ENCODE peak calls at places on chromosome 21, in four cellular contexts. One of them, this sample, is unnamed.

GRCh38 chr21:45698493-45698947 is 55.0 kb downstream of the PCBP3 start:
- DNase-seq in heart left ventricle: peak; percentile 27
- DNase-seq in choroid plexus epithelial cell: peak; percentile 97
- DNase-seq in pancreas: no peak
- DNase-seq in this sample: peak; percentile 71

GRCh38 chr21:44065428-44065827 is 41.8 kb upstream of the PWP2 start:
- DNase-seq in pancreas: no peak
- DNase-seq in heart left ventricle: no peak
- DNase-seq in choroid plexus epithelial cell: peak; percentile 60
- DNase-seq in this sample: peak; percentile 17

GRCh38 chr21:39094087-39094785 is 89.0 kb downstream of the PSMG1 start:
- DNase-seq in pancreas: no peak
- DNase-seq in heart left ventricle: no peak
- DNase-seq in choroid plexus epithelial cell: no peak
- DNase-seq in this sample: no peak

GRCh38 chr21:45525153-45525909 is 16.9 kb downstream of the SLC19A1 start:
- DNase-seq in pancreas: peak; percentile 55
- DNase-seq in choroid plexus epithelial cell: peak; percentile 7
- DNase-seq in heart left ventricle: peak; percentile 51
- DNase-seq in this sample: no peak

GRCh38 chr21:17139696-17140095 is 373.1 kb upstream of the CXADR start:
- DNase-seq in heart left ventricle: no peak
- DNase-seq in pancreas: no peak
- DNase-seq in choroid plexus epithelial cell: peak; percentile 33
- DNase-seq in this sample: peak; percentile 8

GRCh38 chr21:15966651-15967050 is 236.9 kb downstream of the USP25 start:
- DNase-seq in heart left ventricle: no peak
- DNase-seq in choroid plexus epithelial cell: no peak
- DNase-seq in pancreas: no peak
- DNase-seq in this sample: no peak

GRCh38 chr21:14356771-14357170 is 26.2 kb downstream of the HSPA13 start:
- DNase-seq in choroid plexus epithelial cell: peak; percentile 16
- DNase-seq in heart left ventricle: no peak
- DNase-seq in pancreas: no peak
- DNase-seq in this sample: peak; percentile 89

GRCh38 chr21:43893536-43894205 is 28.6 kb downstream of the AGPAT3 start:
- DNase-seq in choroid plexus epithelial cell: no peak
- DNase-seq in pancreas: no peak
- DNase-seq in heart left ventricle: no peak
- DNase-seq in this sample: peak; percentile 37

GRCh38 chr21:46154955-46155513 is 345 bp downstream of the FTCD start:
- DNase-seq in heart left ventricle: peak; percentile 5
- DNase-seq in pancreas: no peak
- DNase-seq in choroid plexus epithelial cell: no peak
- DNase-seq in this sample: no peak

GRCh38 chr21:31961027-31961426 is 88.2 kb downstream of the HUNK start:
- DNase-seq in heart left ventricle: no peak
- DNase-seq in choroid plexus epithelial cell: no peak
- DNase-seq in pancreas: no peak
- DNase-seq in this sample: no peak

GRCh38 chr21:38343691-38344090 is 86.9 kb downstream of the KCNJ15 start:
- DNase-seq in choroid plexus epithelial cell: peak; percentile 17
- DNase-seq in heart left ventricle: no peak
- DNase-seq in pancreas: peak; percentile 75
- DNase-seq in this sample: peak; percentile 77

GRCh38 chr21:44547656-44548331 is 3.5 kb downstream of the KRTAP10-2 start:
- DNase-seq in choroid plexus epithelial cell: no peak
- DNase-seq in heart left ventricle: no peak
- DNase-seq in pancreas: no peak
- DNase-seq in this sample: no peak

GRCh38 chr21:31326478-31327247 is 17.4 kb downstream of the TIAM1 start:
- DNase-seq in choroid plexus epithelial cell: no peak
- DNase-seq in pancreas: no peak
- DNase-seq in heart left ventricle: no peak
- DNase-seq in this sample: no peak

GRCh38 chr21:46083271-46084040 is 14.5 kb upstream of the COL6A2 start:
- DNase-seq in heart left ventricle: no peak
- DNase-seq in pancreas: no peak
- DNase-seq in choroid plexus epithelial cell: no peak
- DNase-seq in this sample: no peak

GRCh38 chr21:31204801-31205200 is 139.3 kb downstream of the TIAM1 start:
- DNase-seq in pancreas: no peak
- DNase-seq in choroid plexus epithelial cell: no peak
- DNase-seq in heart left ventricle: no peak
- DNase-seq in this sample: no peak

GRCh38 chr21:29300547-29301138 is 1.9 kb downstream of the BACH1 start:
- DNase-seq in heart left ventricle: no peak
- DNase-seq in pancreas: no peak
- DNase-seq in choroid plexus epithelial cell: peak; percentile 75
- DNase-seq in this sample: no peak

GRCh38 chr21:18155508-18156193 is 89.0 kb upstream of the CHODL start:
- DNase-seq in choroid plexus epithelial cell: peak; percentile 63
- DNase-seq in pancreas: no peak
- DNase-seq in heart left ventricle: no peak
- DNase-seq in this sample: no peak

GRCh38 chr21:22319435-22319834 is 1321.2 kb downstream of the NCAM2 start:
- DNase-seq in pancreas: no peak
- DNase-seq in choroid plexus epithelial cell: no peak
- DNase-seq in heart left ventricle: no peak
- DNase-seq in this sample: no peak

GRCh38 chr21:14548751-14549150 is 2.6 kb upstream of the SAMSN1 start:
- DNase-seq in heart left ventricle: no peak
- DNase-seq in pancreas: no peak
- DNase-seq in choroid plexus epithelial cell: peak; percentile 79
- DNase-seq in this sample: peak; percentile 58

GRCh38 chr21:17786219-17787181 is 32.7 kb downstream of the C21orf91 start:
- DNase-seq in choroid plexus epithelial cell: no peak
- DNase-seq in heart left ventricle: no peak
- DNase-seq in pancreas: no peak
- DNase-seq in this sample: no peak

GRCh38 chr21:38817371-38818335 is 11.9 kb downstream of the ETS2 start:
- DNase-seq in choroid plexus epithelial cell: peak; percentile 89
- DNase-seq in pancreas: no peak
- DNase-seq in heart left ventricle: no peak
- DNase-seq in this sample: peak; percentile 81

GRCh38 chr21:17828223-17828622 is 9.1 kb upstream of the C21orf91 start:
- DNase-seq in pancreas: no peak
- DNase-seq in choroid plexus epithelial cell: peak; percentile 73
- DNase-seq in heart left ventricle: no peak
- DNase-seq in this sample: peak; percentile 57

GRCh38 chr21:17900281-17900989 is 81.3 kb upstream of the C21orf91 start:
- DNase-seq in heart left ventricle: peak; percentile 28
- DNase-seq in choroid plexus epithelial cell: no peak
- DNase-seq in pancreas: no peak
- DNase-seq in this sample: no peak

GRCh38 chr21:16709866-16710550 is 802.8 kb upstream of the CXADR start:
- DNase-seq in choroid plexus epithelial cell: peak; percentile 72
- DNase-seq in pancreas: no peak
- DNase-seq in heart left ventricle: no peak
- DNase-seq in this sample: no peak

GRCh38 chr21:45226540-45227326 is 61.0 kb downstream of the POFUT2 start:
- DNase-seq in heart left ventricle: no peak
- DNase-seq in pancreas: no peak
- DNase-seq in choroid plexus epithelial cell: no peak
- DNase-seq in this sample: peak; percentile 3

GRCh38 chr21:43809346-43809799 is 20.0 kb downstream of the RRP1 start:
- DNase-seq in heart left ventricle: no peak
- DNase-seq in choroid plexus epithelial cell: no peak
- DNase-seq in pancreas: no peak
- DNase-seq in this sample: no peak

GRCh38 chr21:18443085-18443484 is 39.5 kb upstream of the TMPRSS15 start:
- DNase-seq in pancreas: no peak
- DNase-seq in heart left ventricle: no peak
- DNase-seq in choroid plexus epithelial cell: no peak
- DNase-seq in this sample: no peak

DNA sequence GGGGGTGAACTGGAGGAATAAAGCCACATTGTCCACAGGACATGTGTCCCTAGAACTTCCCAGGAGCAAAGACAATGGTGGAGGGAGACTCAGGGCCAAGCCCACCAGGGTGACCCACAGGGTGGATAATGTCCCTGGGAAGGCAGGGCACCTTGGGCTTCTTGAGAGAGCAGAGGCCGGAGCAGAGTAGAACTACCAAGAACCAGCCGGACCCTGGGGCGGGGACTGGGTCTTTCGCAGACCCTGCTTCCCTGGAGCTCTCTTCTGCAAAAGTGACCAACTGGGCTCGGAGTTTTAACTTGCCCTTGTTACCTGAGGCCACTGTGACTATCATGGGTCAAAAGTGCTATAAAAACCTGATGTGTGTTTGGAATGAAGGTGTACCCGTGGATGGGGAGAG is 875 bp upstream of the FAM3B start:
- DNase-seq in pancreas: no peak
- DNase-seq in heart left ventricle: no peak
- DNase-seq in choroid plexus epithelial cell: no peak
- DNase-seq in this sample: no peak
- H3K4me3 ChIP-seq in pancreas: no peak overlapping the region
- H3K4me3 ChIP-seq in heart left ventricle: no peak overlapping the region
- H3K4me3 ChIP-seq in choroid plexus epithelial cell: no peak overlapping the region
- H3K4me3 ChIP-seq in this sample: no peak overlapping the region

GRCh38 chr21:34907783-34908423 is 141.2 kb downstream of the RUNX1 start:
- DNase-seq in pancreas: no peak
- DNase-seq in heart left ventricle: no peak
- DNase-seq in choroid plexus epithelial cell: no peak
- DNase-seq in this sample: no peak
- H3K4me3 ChIP-seq in pancreas: no peak overlapping the region
- H3K4me3 ChIP-seq in heart left ventricle: no peak overlapping the region
- H3K4me3 ChIP-seq in choroid plexus epithelial cell: no peak overlapping the region
- H3K4me3 ChIP-seq in this sample: no peak overlapping the region

GRCh38 chr21:37224861-37225260 is 42.3 kb downstream of the VPS26C start:
- DNase-seq in pancreas: no peak
- DNase-seq in heart left ventricle: no peak
- DNase-seq in choroid plexus epithelial cell: no peak
- DNase-seq in this sample: no peak

GRCh38 chr21:37219766-37220432 is 47.2 kb downstream of the VPS26C start:
- DNase-seq in pancreas: no peak
- DNase-seq in heart left ventricle: no peak
- DNase-seq in choroid plexus epithelial cell: peak; percentile 19
- DNase-seq in this sample: peak; percentile 13

GRCh38 chr21:37223804-37224345 is 43.3 kb downstream of the VPS26C start:
- DNase-seq in choroid plexus epithelial cell: no peak
- DNase-seq in pancreas: no peak
- DNase-seq in heart left ventricle: no peak
- DNase-seq in this sample: no peak

GRCh38 chr21:37220433-37220980 is 46.6 kb downstream of the VPS26C start:
- DNase-seq in heart left ventricle: no peak
- DNase-seq in choroid plexus epithelial cell: peak; percentile 69
- DNase-seq in pancreas: peak; percentile 19
- DNase-seq in this sample: peak; percentile 19

DNA sequence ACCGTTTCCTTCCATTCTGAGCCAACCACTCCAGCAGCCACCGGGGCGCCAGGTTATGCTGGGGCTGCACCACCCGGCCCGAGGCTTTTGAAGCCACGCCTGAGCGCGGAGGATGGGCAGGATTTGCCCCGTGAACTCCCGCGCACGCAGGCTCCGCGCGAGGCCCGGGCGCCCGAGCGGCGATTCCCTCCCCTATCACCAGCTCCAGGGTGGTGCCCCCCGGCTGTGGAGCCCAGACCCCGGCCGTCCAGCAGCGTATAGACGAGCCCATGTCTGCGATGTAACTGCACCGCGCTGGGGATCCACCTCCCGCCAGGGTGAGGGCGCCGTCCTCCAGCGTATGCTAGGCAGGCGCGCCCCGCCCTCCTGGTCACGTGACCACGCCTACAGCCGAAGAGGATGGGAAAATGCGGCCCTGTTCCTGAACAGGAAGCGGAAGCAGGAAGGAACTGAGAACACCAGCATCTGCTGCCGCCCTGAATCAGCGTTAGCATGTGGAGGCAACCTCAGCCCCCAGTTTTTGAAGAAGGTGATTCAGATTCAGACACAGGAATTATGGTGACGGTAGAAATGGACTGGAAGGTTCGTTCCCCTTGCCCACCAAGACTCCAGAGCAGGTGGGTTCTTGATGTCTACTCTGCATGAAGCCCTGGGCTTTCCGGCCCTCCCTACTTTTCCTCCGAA is 46.0 kb downstream of the VPS26C start:
- DNase-seq in heart left ventricle: peak; percentile 95
- DNase-seq in choroid plexus epithelial cell: peak; percentile 94
- DNase-seq in pancreas: peak; percentile 89
- DNase-seq in this sample: peak; percentile 83
- H3K4me3 ChIP-seq in heart left ventricle: peak overlapping the region; percentile 66
- H3K4me3 ChIP-seq in choroid plexus epithelial cell: peak overlapping the region; percentile 71
- H3K4me3 ChIP-seq in pancreas: peak overlapping the region; percentile 23
- H3K4me3 ChIP-seq in this sample: peak overlapping the region; percentile 50

GRCh38 chr21:42040411-42041180 is 30.4 kb upstream of the ZBTB21 start:
- DNase-seq in choroid plexus epithelial cell: peak; percentile 99
- DNase-seq in heart left ventricle: peak; percentile 46
- DNase-seq in pancreas: no peak
- DNase-seq in this sample: peak; percentile 98
- H3K4me3 ChIP-seq in choroid plexus epithelial cell: no peak overlapping the region
- H3K4me3 ChIP-seq in heart left ventricle: no peak overlapping the region
- H3K4me3 ChIP-seq in pancreas: no peak overlapping the region
- H3K4me3 ChIP-seq in this sample: no peak overlapping the region

GRCh38 chr21:42674351-42674940 is 21.0 kb downstream of the PDE9A start:
- DNase-seq in heart left ventricle: peak; percentile 74
- DNase-seq in pancreas: no peak
- DNase-seq in choroid plexus epithelial cell: no peak
- DNase-seq in this sample: no peak
- H3K4me3 ChIP-seq in heart left ventricle: peak overlapping the region; percentile 31
- H3K4me3 ChIP-seq in pancreas: no peak overlapping the region
- H3K4me3 ChIP-seq in choroid plexus epithelial cell: no peak overlapping the region
- H3K4me3 ChIP-seq in this sample: no peak overlapping the region

DNA sequence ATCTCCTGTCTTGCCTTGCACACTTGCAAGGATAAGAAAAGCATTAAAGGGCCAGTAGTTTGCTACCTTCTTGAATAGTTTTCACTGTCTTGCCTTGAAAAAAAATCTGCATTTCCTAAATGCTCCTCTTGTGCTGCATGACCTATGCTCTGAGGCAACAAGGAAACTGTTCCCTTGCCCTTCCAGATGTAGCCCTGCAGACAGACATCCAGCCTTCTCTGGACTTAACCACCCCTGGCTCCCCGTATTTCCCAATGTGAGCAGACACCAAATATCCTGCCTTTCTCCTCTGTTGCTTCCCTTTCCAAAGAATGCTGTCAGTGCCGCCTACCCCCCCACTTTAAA is 177.6 kb downstream of the GABPA start:
- DNase-seq in pancreas: no peak
- DNase-seq in heart left ventricle: no peak
- DNase-seq in choroid plexus epithelial cell: peak; percentile 16
- DNase-seq in this sample: no peak
- H3K4me3 ChIP-seq in pancreas: no peak overlapping the region
- H3K4me3 ChIP-seq in heart left ventricle: no peak overlapping the region
- H3K4me3 ChIP-seq in choroid plexus epithelial cell: no peak overlapping the region
- H3K4me3 ChIP-seq in this sample: no peak overlapping the region

GRCh38 chr21:34129971-34130597 is 56.7 kb downstream of the MRPS6 start:
- DNase-seq in choroid plexus epithelial cell: peak; percentile 55
- DNase-seq in heart left ventricle: no peak
- DNase-seq in pancreas: no peak
- DNase-seq in this sample: no peak
- H3K4me3 ChIP-seq in choroid plexus epithelial cell: no peak overlapping the region
- H3K4me3 ChIP-seq in heart left ventricle: peak overlapping the region; percentile 28
- H3K4me3 ChIP-seq in pancreas: no peak overlapping the region
- H3K4me3 ChIP-seq in this sample: no peak overlapping the region